ENCODE peak calls at places on chromosomes 13 and 19, in five cellular contexts. V is tibial artery, K is foreskin fibroblast, I is lower leg skin, S is brain microvascular endothelial cell. O is an unnamed sample.

GRCh38 chr19:860481-861098 is 1.1 kb downstream of the CFD start:
- DNase-seq in V (peak; percentile 77), K (peak; percentile 68), I (peak; percentile 95), S (no peak), O (no peak)

GRCh38 chr19:33219261-33219812 is 6.3 kb downstream of the SLC7A10 start:
- DNase-seq in V (no peak), K (no peak), I (no peak), S (peak; percentile 26), O (peak; percentile 52)

GRCh38 chr13:23617551-23618014 is 47.4 kb downstream of the TNFRSF19 start:
- DNase-seq in V (no peak), K (peak; percentile 40), I (no peak), S (peak; percentile 94), O (no peak)

GRCh38 chr13:30224732-30225131 is 82.6 kb downstream of the KATNAL1 start:
- DNase-seq in V (no peak), K (peak; percentile 16), I (no peak), S (peak; percentile 42), O (no peak)

GRCh38 chr19:23882493-23882892 is 32.2 kb upstream of the ZNF726 start:
- DNase-seq in V (no peak), K (peak; percentile 5), I (no peak), S (no peak), O (no peak)

GRCh38 chr13:110794209-110794608 is 80.7 kb downstream of the ING1 start:
- DNase-seq in V (no peak), K (no peak), I (no peak), S (no peak), O (no peak)

GRCh38 chr13:27082325-27082724 is 89.3 kb downstream of the USP12 start:
- DNase-seq in V (no peak), K (no peak), I (no peak), S (no peak), O (no peak)

GRCh38 chr13:85503797-85504196 is 295.4 kb downstream of the SLITRK6 start:
- DNase-seq in V (no peak), K (no peak), I (no peak), S (peak; percentile 66), O (no peak)

GRCh38 chr19:55368701-55369563 is 1.3 kb downstream of the IL11 start:
- DNase-seq in V (no peak), K (peak; percentile 75), I (no peak), S (peak; percentile 16), O (no peak)

GRCh38 chr13:90675129-90675528 is 672.4 kb upstream of the MIR17HG start:
- DNase-seq in V (no peak), K (no peak), I (no peak), S (no peak), O (no peak)

GRCh38 chr19:52590728-52591127 is 20.6 kb downstream of the ZNF701 start:
- DNase-seq in V (no peak), K (no peak), I (no peak), S (no peak), O (no peak)
- TF ChIP-seq CTCF in V (no peak), K (no peak), I (no peak), S (no peak), O (peak; percentile 47)

GRCh38 chr19:49689133-49690072 is at the start of gene ADM5:
- DNase-seq in V (no peak), K (no peak), I (peak; percentile 91), S (no peak), O (no peak)
- TF ChIP-seq CTCF in V (peak; percentile 41), K (peak; percentile 61), I (no peak), S (peak; percentile 79), O (peak; percentile 62)

GRCh38 chr19:18915639-18916038 is 3.5 kb downstream of the COPE start:
- DNase-seq in V (no peak), K (peak; percentile 49), I (no peak), S (no peak), O (peak; percentile 35)
- TF ChIP-seq CTCF in V (no peak), K (peak; percentile 34), I (no peak), S (peak; percentile 55), O (peak; percentile 52)

GRCh38 chr19:14503285-14503684 is 7.4 kb upstream of the GIPC1 start:
- DNase-seq in V (no peak), K (no peak), I (no peak), S (no peak), O (no peak)

GRCh38 chr19:14502334-14503092 is 6.6 kb upstream of the GIPC1 start:
- DNase-seq in V (no peak), K (no peak), I (no peak), S (no peak), O (no peak)

GRCh38 chr19:14507704-14508246 is 10.4 kb downstream of the DNAJB1 start:
- DNase-seq in V (no peak), K (peak; percentile 72), I (no peak), S (peak; percentile 92), O (no peak)

GRCh38 chr19:14509382-14509781 is 8.8 kb downstream of the DNAJB1 start:
- DNase-seq in V (no peak), K (no peak), I (no peak), S (no peak), O (no peak)

GRCh38 chr19:14505488-14506239 is 9.7 kb upstream of the GIPC1 start:
- DNase-seq in V (no peak), K (peak; percentile 67), I (peak; percentile 90), S (peak; percentile 70), O (peak; percentile 65)
- TF ChIP-seq CTCF in V (peak; percentile 29), K (peak; percentile 75), I (no peak), S (peak; percentile 91), O (peak; percentile 84)

DNA sequence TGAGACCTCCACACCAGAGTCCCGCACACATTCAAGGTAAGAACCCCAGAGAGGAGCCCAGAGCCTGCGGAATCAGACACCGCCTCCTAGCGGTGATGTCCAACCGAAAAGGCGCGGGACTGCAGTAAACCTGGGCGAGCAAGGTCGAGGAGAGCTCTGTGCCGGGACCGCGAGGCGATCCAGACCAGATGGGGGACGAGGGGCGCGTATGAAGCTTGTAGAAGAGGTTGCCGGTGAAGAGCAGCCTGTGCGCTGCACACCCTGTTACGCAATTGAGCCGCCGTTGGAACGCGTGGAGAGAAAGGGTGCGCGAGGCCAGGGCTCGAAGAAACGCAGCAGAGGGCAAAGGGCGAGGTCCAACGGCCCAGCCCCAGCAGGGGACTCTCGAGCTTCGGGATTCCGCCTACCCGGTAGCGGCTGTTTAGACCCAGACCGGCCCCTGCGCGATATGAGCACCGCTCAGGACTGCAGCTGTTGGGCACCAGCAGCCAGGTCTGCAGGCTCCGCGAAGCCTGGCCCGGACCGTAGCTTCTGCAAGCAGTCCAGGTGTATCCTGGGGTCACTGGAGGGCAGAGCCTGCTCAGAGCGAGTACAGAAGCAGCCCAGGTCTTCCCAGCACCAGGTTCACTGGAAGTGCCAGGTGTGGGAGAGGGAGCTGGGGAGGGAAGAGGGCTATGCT is 65.9 kb upstream of the ZNF599 start:
- DNase-seq in V (no peak), K (no peak), I (no peak), S (no peak), O (peak; percentile 28)
- TF ChIP-seq CTCF in V (no peak), K (peak; percentile 28), I (no peak), S (peak; percentile 53), O (peak; percentile 60)

DNA sequence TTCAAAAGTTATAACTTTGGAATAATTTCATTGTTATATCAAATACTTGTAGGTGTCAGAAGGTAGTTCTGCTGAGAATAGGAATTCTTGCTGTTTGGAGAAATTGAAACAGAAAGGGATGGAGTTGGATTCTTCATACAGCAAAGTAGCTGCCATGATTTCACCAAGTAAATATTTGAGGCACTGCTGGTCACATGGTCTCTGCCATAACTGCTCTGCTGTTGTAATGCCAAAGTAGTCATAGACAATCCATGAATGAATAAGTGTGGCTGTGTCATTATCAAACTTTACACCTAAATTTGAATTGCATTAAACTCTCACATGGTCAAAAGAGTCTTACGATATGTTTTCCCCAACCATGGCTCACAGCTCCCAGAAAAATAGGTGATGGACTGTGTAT is 308.6 kb downstream of the GPC6 start:
- DNase-seq in V (no peak), K (peak; percentile 37), I (no peak), S (peak; percentile 60), O (no peak)
- TF ChIP-seq CTCF in V (no peak), K (no peak), I (no peak), S (no peak), O (no peak)

DNA sequence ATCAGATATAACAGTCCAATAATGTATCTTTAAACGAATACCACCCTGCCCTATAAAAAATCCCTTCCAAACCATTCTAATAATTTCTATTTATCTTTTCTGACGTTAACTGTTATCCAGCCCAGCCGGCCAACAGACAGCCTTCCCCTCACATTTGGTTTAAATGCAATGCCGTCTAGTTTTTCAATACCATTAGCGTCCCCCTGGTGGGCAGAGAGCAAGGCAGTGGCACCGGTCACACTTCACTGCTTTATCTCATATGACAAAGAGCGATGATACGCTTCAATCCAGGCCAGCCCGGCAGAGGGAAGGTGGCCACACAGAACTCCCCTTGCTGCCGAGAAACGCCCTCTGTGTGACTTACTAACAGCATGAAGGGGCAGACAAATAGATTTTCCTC is 402.1 kb upstream of the ZNF507 start:
- DNase-seq in V (no peak), K (no peak), I (no peak), S (no peak), O (peak; percentile 13)
- TF ChIP-seq CTCF in V (no peak), K (no peak), I (no peak), S (no peak), O (peak; percentile 50)

GRCh38 chr19:22532388-22533310 is 101.5 kb upstream of the ZNF492 start:
- DNase-seq in V (peak; percentile 68), K (no peak), I (no peak), S (no peak), O (no peak)
- TF ChIP-seq CTCF in V (no peak), K (no peak), I (no peak), S (no peak), O (no peak)